ENCODE peak calls at places on chromosomes 7 and 10, in eight cellular contexts. U is keratinocyte, H is prostate gland, N is cardiac fibroblast, Z is fibroblast of pulmonary artery, F is psoas muscle, Q is pancreas, W is uterus. V is an unnamed sample.

GRCh38 chr7:19175241-19175640 is 30.0 kb upstream of the FERD3L start:
- DNase-seq in Q (no peak), F (no peak), N (no peak), U (no peak), W (no peak), Z (no peak), H (no peak), V (no peak)

GRCh38 chr10:127046975-127047877 is 142.0 kb downstream of the DOCK1 start:
- DNase-seq in N (peak; percentile 59), W (no peak), U (no peak), H (no peak), F (no peak), Z (peak; percentile 23), Q (no peak), V (peak; percentile 59)

GRCh38 chr7:100685049-100685605 is 8.9 kb downstream of the GIGYF1 start:
- DNase-seq in Z (no peak), W (no peak), F (no peak), Q (no peak), U (no peak), H (no peak), N (no peak), V (no peak)

GRCh38 chr7:2276107-2276506 is 34.1 kb downstream of the NUDT1 start:
- DNase-seq in W (no peak), U (no peak), N (no peak), H (no peak), Z (no peak), Q (no peak), F (no peak), V (no peak)

GRCh38 chr7:146781352-146782116 is 664.9 kb downstream of the CNTNAP2 start:
- DNase-seq in Z (no peak), F (no peak), H (no peak), N (no peak), Q (no peak), U (no peak), W (no peak), V (no peak)

GRCh38 chr10:6543431-6544005 is 36.6 kb downstream of the PRKCQ start:
- DNase-seq in F (no peak), Z (no peak), W (no peak), Q (no peak), N (no peak), H (no peak), U (no peak), V (no peak)

GRCh38 chr7:116708861-116709260 is 36.9 kb downstream of the MET start:
- DNase-seq in U (no peak), H (no peak), W (no peak), F (no peak), Z (no peak), Q (no peak), N (no peak), V (no peak)

GRCh38 chr10:89171263-89171872 is 35.7 kb downstream of the CH25H start:
- DNase-seq in N (peak; percentile 22), Q (no peak), U (no peak), H (no peak), W (no peak), F (no peak), Z (peak; percentile 23), V (no peak)

GRCh38 chr10:120508393-120508792 is 51.4 kb downstream of the PLPP4 start:
- DNase-seq in W (no peak), U (peak; percentile 90), N (peak; percentile 55), Q (no peak), Z (peak; percentile 55), H (no peak), F (no peak), V (no peak)

GRCh38 chr7:134452419-134452827 is 6.5 kb downstream of the AKR1B1 start:
- DNase-seq in F (no peak), Z (no peak), U (no peak), N (no peak), W (no peak), H (no peak), Q (no peak), V (peak; percentile 71)

GRCh38 chr7:37400022-37400421 is 48.6 kb downstream of the ELMO1 start:
- DNase-seq in F (no peak), U (no peak), Q (no peak), Z (no peak), H (no peak), N (no peak), W (no peak), V (no peak)

GRCh38 chr7:4190021-4190981 is 491.8 kb upstream of the FOXK1 start:
- DNase-seq in W (no peak), Q (peak; percentile 46), H (no peak), F (peak; percentile 31), U (no peak), Z (no peak), N (no peak), V (no peak)

GRCh38 chr7:104328308-104328969 is at the start of gene LHFPL3:
- DNase-seq in Z (no peak), F (no peak), H (no peak), U (no peak), N (peak; percentile 1), Q (no peak), W (no peak), V (peak; percentile 20)

GRCh38 chr10:76388321-76388720 is 956.9 kb downstream of the LRMDA start:
- DNase-seq in H (no peak), U (no peak), F (no peak), N (no peak), W (no peak), Z (no peak), Q (no peak), V (peak; percentile 61)

GRCh38 chr10:102646610-102647432 is 2.5 kb downstream of the TRIM8 start:
- DNase-seq in H (peak; percentile 54), W (no peak), N (peak; percentile 43), Q (no peak), U (no peak), Z (peak; percentile 59), F (peak; percentile 75), V (peak; percentile 90)

GRCh38 chr10:98361131-98361633 is 53.8 kb downstream of the PYROXD2 start:
- DNase-seq in Q (peak; percentile 12), W (peak; percentile 83), H (peak; percentile 38), U (peak; percentile 64), Z (peak; percentile 99), F (peak; percentile 94), N (peak; percentile 99), V (peak; percentile 99)

GRCh38 chr10:86652361-86653202 is 1.8 kb upstream of the OPN4 start:
- DNase-seq in N (no peak), F (no peak), H (no peak), U (no peak), W (no peak), Z (no peak), Q (no peak), V (peak; percentile 61)

GRCh38 chr10:119595134-119595714 is 1.5 kb downstream of the TIAL1 start:
- DNase-seq in F (no peak), U (no peak), W (no peak), Z (peak; percentile 49), H (no peak), Q (no peak), N (peak; percentile 61), V (peak; percentile 65)

GRCh38 chr7:36546331-36546730 is 156.7 kb downstream of the ANLN start:
- DNase-seq in N (no peak), H (no peak), U (no peak), F (no peak), Q (no peak), W (no peak), Z (no peak), V (no peak)

GRCh38 chr10:103803941-103804340 is 51.4 kb downstream of the SH3PXD2A start:
- DNase-seq in Q (no peak), U (no peak), N (no peak), H (no peak), W (no peak), Z (no peak), F (no peak), V (no peak)

GRCh38 chr10:28676297-28676967 is 889 bp upstream of the BAMBI start:
- DNase-seq in N (no peak), W (peak; percentile 48), Q (peak; percentile 11), U (no peak), F (no peak), Z (no peak), H (no peak), V (peak; percentile 46)

GRCh38 chr7:47278043-47278442 is 303.9 kb downstream of the TNS3 start:
- DNase-seq in H (no peak), W (no peak), Z (no peak), Q (no peak), N (no peak), U (no peak), F (no peak), V (no peak)

GRCh38 chr7:75995052-75995471 is 667 bp upstream of the TMEM120A start:
- DNase-seq in H (no peak), Z (no peak), W (peak; percentile 38), N (no peak), Q (no peak), F (no peak), U (no peak), V (no peak)

GRCh38 chr10:29732918-29733317 is 98.1 kb upstream of the SVIL start:
- DNase-seq in F (no peak), W (no peak), N (no peak), U (no peak), Z (no peak), Q (no peak), H (no peak), V (no peak)
- H3K4me3 ChIP-seq in F (peak overlapping the region; percentile 94), W (no peak overlapping the region), N (no peak overlapping the region), U (no peak overlapping the region), Z (no peak overlapping the region), Q (no peak overlapping the region), H (no peak overlapping the region), V (no peak overlapping the region)

GRCh38 chr10:52949899-52950298 is 177.3 kb upstream of the MBL2 start:
- DNase-seq in W (no peak), Q (no peak), Z (no peak), F (no peak), U (no peak), N (no peak), H (no peak), V (no peak)

GRCh38 chr10:52954407-52954806 is 181.8 kb upstream of the MBL2 start:
- DNase-seq in F (no peak), Z (no peak), W (no peak), H (no peak), N (no peak), Q (no peak), U (no peak), V (no peak)

GRCh38 chr10:52951819-52952218 is 179.2 kb upstream of the MBL2 start:
- DNase-seq in Q (peak; percentile 49), Z (peak; percentile 74), F (no peak), H (peak; percentile 21), U (no peak), N (peak; percentile 18), W (no peak), V (no peak)

GRCh38 chr10:52952391-52953079 is 180.0 kb upstream of the MBL2 start:
- DNase-seq in F (no peak), H (no peak), Q (no peak), W (no peak), Z (no peak), N (no peak), U (no peak), V (no peak)

GRCh38 chr10:52950578-52950977 is 178.0 kb upstream of the MBL2 start:
- DNase-seq in U (no peak), W (no peak), Z (no peak), F (no peak), H (no peak), Q (no peak), N (no peak), V (no peak)
- TF ChIP-seq CTCF in U (no peak), W (no peak), Z (no peak), F (no peak), H (no peak), Q (no peak), N (no peak), V (no peak)

GRCh38 chr7:150406565-150407421 is 27.7 kb downstream of the ZNF775 start:
- DNase-seq in F (peak; percentile 53), U (no peak), W (no peak), H (peak; percentile 29), N (no peak), Q (no peak), Z (no peak), V (no peak)
- H3K4me3 ChIP-seq in F (peak overlapping the region; percentile 25), U (no peak overlapping the region), W (no peak overlapping the region), H (peak overlapping the region; percentile 57), N (no peak overlapping the region), Q (no peak overlapping the region), Z (peak overlapping the region; percentile 75), V (peak overlapping the region; percentile 54)

GRCh38 chr10:128811943-128812342 is 655.1 kb upstream of the MGMT start:
- DNase-seq in Z (no peak), H (no peak), U (no peak), F (peak; percentile 60), Q (no peak), W (peak; percentile 37), N (no peak), V (no peak)
- TF ChIP-seq CTCF in Z (no peak), H (no peak), U (no peak), F (no peak), Q (no peak), W (no peak), N (no peak), V (no peak)